ENCODE peak calls at places on chromosomes 11 and 22, in seven cellular contexts. One of them, this sample, is unnamed.
A peak's percentile ranks its signal among the peaks of the same experiment; 100 is the strongest.

GRCh38 chr11:78417175-78417887 is at the start of gene GAB2:
- DNase-seq in aorta: no peak
- DNase-seq in left lung: peak; percentile 53
- DNase-seq in CD4-positive, CD25-positive, alpha-beta regulatory T cell: no peak
- DNase-seq in tibial nerve: no peak
- DNase-seq in neuronal stem cell: no peak
- DNase-seq in prostate gland: no peak
- DNase-seq in this sample: no peak

GRCh38 chr22:37220543-37220968 is 8.3 kb upstream of the SSTR3 start:
- DNase-seq in aorta: no peak
- DNase-seq in left lung: no peak
- DNase-seq in CD4-positive, CD25-positive, alpha-beta regulatory T cell: peak; percentile 68
- DNase-seq in tibial nerve: no peak
- DNase-seq in neuronal stem cell: no peak
- DNase-seq in prostate gland: no peak
- DNase-seq in this sample: no peak

GRCh38 chr11:130246719-130247118 is 68.0 kb downstream of the ZBTB44 start:
- DNase-seq in aorta: no peak
- DNase-seq in left lung: no peak
- DNase-seq in CD4-positive, CD25-positive, alpha-beta regulatory T cell: no peak
- DNase-seq in tibial nerve: no peak
- DNase-seq in neuronal stem cell: no peak
- DNase-seq in prostate gland: no peak
- DNase-seq in this sample: no peak

GRCh38 chr11:19018901-19019300 is 41.6 kb downstream of the MRGPRX2 start:
- DNase-seq in aorta: no peak
- DNase-seq in left lung: no peak
- DNase-seq in CD4-positive, CD25-positive, alpha-beta regulatory T cell: no peak
- DNase-seq in tibial nerve: no peak
- DNase-seq in neuronal stem cell: peak; percentile 12
- DNase-seq in prostate gland: no peak
- DNase-seq in this sample: no peak

GRCh38 chr22:37690407-37690806 is 4.3 kb downstream of the NOL12 start:
- DNase-seq in aorta: no peak
- DNase-seq in left lung: no peak
- DNase-seq in CD4-positive, CD25-positive, alpha-beta regulatory T cell: no peak
- DNase-seq in tibial nerve: no peak
- DNase-seq in neuronal stem cell: no peak
- DNase-seq in prostate gland: no peak
- DNase-seq in this sample: no peak

GRCh38 chr11:115895594-115895993 is 391.4 kb upstream of the CADM1 start:
- DNase-seq in aorta: no peak
- DNase-seq in left lung: no peak
- DNase-seq in CD4-positive, CD25-positive, alpha-beta regulatory T cell: no peak
- DNase-seq in tibial nerve: no peak
- DNase-seq in neuronal stem cell: no peak
- DNase-seq in prostate gland: no peak
- DNase-seq in this sample: no peak

GRCh38 chr11:20566591-20567434 is 32.6 kb upstream of the SLC6A5 start:
- DNase-seq in aorta: peak; percentile 47
- DNase-seq in left lung: no peak
- DNase-seq in CD4-positive, CD25-positive, alpha-beta regulatory T cell: no peak
- DNase-seq in tibial nerve: no peak
- DNase-seq in neuronal stem cell: no peak
- DNase-seq in prostate gland: no peak
- DNase-seq in this sample: no peak

GRCh38 chr22:25890651-25891050 is 148.7 kb downstream of the MYO18B start:
- DNase-seq in aorta: no peak
- DNase-seq in left lung: no peak
- DNase-seq in CD4-positive, CD25-positive, alpha-beta regulatory T cell: no peak
- DNase-seq in tibial nerve: no peak
- DNase-seq in neuronal stem cell: no peak
- DNase-seq in prostate gland: no peak
- DNase-seq in this sample: no peak

GRCh38 chr11:74719011-74719410 is 12.2 kb downstream of the CHRDL2 start:
- DNase-seq in aorta: no peak
- DNase-seq in left lung: no peak
- DNase-seq in CD4-positive, CD25-positive, alpha-beta regulatory T cell: no peak
- DNase-seq in tibial nerve: no peak
- DNase-seq in neuronal stem cell: no peak
- DNase-seq in prostate gland: no peak
- DNase-seq in this sample: no peak

GRCh38 chr22:38305481-38306448 is 11.5 kb downstream of the CSNK1E start:
- DNase-seq in aorta: no peak
- DNase-seq in left lung: no peak
- DNase-seq in CD4-positive, CD25-positive, alpha-beta regulatory T cell: peak; percentile 41
- DNase-seq in tibial nerve: no peak
- DNase-seq in neuronal stem cell: no peak
- DNase-seq in prostate gland: no peak
- DNase-seq in this sample: peak; percentile 25

DNA sequence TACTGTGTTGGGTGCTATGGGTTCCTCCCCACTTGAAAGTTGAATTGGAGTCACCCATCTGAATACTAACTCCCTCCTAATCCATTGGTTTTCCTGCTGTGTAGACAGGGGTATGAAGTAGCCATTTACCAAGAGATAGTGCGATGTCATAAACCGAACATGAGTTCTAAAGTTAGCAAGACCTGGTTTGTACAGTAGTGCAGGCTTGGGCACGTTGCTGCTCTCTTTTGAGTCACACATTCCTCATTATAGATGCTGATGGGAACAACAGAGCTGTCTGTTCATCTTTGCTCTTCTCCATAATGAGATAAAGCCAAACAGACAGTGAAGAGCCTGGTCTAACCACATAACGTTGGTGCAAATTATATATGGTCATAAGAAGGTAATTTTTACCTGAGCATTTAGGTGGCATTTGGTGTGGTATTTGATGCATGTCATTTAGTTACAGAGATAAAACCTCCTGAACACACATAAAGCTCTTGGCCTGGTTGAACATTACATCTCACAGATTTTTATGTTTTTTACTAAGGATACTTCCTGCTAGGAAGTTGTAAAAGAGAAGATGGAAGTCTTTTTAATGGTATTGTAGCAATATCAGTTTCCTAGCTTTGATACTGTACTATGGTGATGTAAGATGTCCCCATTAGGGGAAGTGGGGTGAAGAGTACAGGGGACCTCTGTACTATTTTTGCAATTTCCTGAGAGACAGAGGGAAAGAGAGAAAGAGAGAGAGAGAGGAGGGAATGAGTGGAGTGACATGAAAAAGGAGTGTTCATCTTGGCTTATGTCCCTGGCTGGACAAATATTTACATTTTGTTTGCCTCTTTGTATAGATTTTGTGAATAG is 27.9 kb downstream of the GRAP2 start:
- DNase-seq in aorta: no peak
- DNase-seq in left lung: no peak
- DNase-seq in CD4-positive, CD25-positive, alpha-beta regulatory T cell: no peak
- DNase-seq in tibial nerve: no peak
- DNase-seq in neuronal stem cell: no peak
- DNase-seq in prostate gland: no peak
- DNase-seq in this sample: no peak
- H3K27me3 ChIP-seq in aorta: no peaks in the 10 kb centered on the region
- H3K27me3 ChIP-seq in left lung: peaks cover 22% of the 10 kb centered on the region
- H3K27me3 ChIP-seq in CD4-positive, CD25-positive, alpha-beta regulatory T cell: no peaks in the 10 kb centered on the region
- H3K27me3 ChIP-seq in tibial nerve: peaks cover 6% of the 10 kb centered on the region
- H3K27me3 ChIP-seq in neuronal stem cell: no peaks in the 10 kb centered on the region
- H3K27me3 ChIP-seq in prostate gland: no peaks in the 10 kb centered on the region
- H3K27me3 ChIP-seq in this sample: no peaks in the 10 kb centered on the region

DNA sequence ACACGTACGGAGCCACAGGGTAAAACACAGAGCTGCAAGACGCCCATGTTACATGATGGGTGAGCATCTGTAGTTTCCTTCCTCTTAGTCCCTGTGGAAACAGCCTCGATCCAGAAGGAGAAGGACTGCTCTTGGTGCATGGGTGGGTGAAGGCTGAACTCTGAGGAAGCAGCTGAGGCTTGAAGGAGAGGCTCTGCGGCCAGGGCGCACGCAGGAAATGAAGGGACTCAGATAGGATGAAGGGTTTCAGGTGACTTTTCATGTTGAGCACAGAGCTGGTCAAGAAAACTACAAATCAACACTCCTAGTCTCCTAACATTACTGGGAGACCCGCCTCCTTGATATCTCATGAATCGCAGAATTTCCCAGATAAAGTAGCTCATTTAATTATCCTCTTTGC is 65.7 kb upstream of the ADA2 start:
- DNase-seq in aorta: no peak
- DNase-seq in left lung: no peak
- DNase-seq in CD4-positive, CD25-positive, alpha-beta regulatory T cell: no peak
- DNase-seq in tibial nerve: no peak
- DNase-seq in neuronal stem cell: no peak
- DNase-seq in prostate gland: no peak
- DNase-seq in this sample: no peak
- H3K4me1 ChIP-seq in aorta: no peaks in the 10 kb centered on the region
- H3K4me1 ChIP-seq in left lung: no peaks in the 10 kb centered on the region
- H3K4me1 ChIP-seq in CD4-positive, CD25-positive, alpha-beta regulatory T cell: peaks cover 11% of the 10 kb centered on the region
- H3K4me1 ChIP-seq in tibial nerve: no peaks in the 10 kb centered on the region
- H3K4me1 ChIP-seq in neuronal stem cell: peaks cover 2% of the 10 kb centered on the region
- H3K4me1 ChIP-seq in prostate gland: no peaks in the 10 kb centered on the region
- H3K4me1 ChIP-seq in this sample: peaks cover 9% of the 10 kb centered on the region

GRCh38 chr11:32433249-32434115 is 1.9 kb downstream of the WT1 start:
- DNase-seq in aorta: no peak
- DNase-seq in left lung: no peak
- DNase-seq in CD4-positive, CD25-positive, alpha-beta regulatory T cell: no peak
- DNase-seq in tibial nerve: no peak
- DNase-seq in neuronal stem cell: no peak
- DNase-seq in prostate gland: no peak
- DNase-seq in this sample: no peak

GRCh38 chr11:32435152-32435480 is 223 bp downstream of the WT1 start:
- DNase-seq in aorta: no peak
- DNase-seq in left lung: no peak
- DNase-seq in CD4-positive, CD25-positive, alpha-beta regulatory T cell: no peak
- DNase-seq in tibial nerve: no peak
- DNase-seq in neuronal stem cell: no peak
- DNase-seq in prostate gland: no peak
- DNase-seq in this sample: no peak

GRCh38 chr11:32435511-32435946 is at the start of gene WT1:
- DNase-seq in aorta: no peak
- DNase-seq in left lung: no peak
- DNase-seq in CD4-positive, CD25-positive, alpha-beta regulatory T cell: no peak
- DNase-seq in tibial nerve: no peak
- DNase-seq in neuronal stem cell: no peak
- DNase-seq in prostate gland: no peak
- DNase-seq in this sample: no peak

GRCh38 chr11:32434116-32434386 is 1.3 kb downstream of the WT1 start:
- DNase-seq in aorta: no peak
- DNase-seq in left lung: no peak
- DNase-seq in CD4-positive, CD25-positive, alpha-beta regulatory T cell: no peak
- DNase-seq in tibial nerve: no peak
- DNase-seq in neuronal stem cell: no peak
- DNase-seq in prostate gland: no peak
- DNase-seq in this sample: no peak

DNA sequence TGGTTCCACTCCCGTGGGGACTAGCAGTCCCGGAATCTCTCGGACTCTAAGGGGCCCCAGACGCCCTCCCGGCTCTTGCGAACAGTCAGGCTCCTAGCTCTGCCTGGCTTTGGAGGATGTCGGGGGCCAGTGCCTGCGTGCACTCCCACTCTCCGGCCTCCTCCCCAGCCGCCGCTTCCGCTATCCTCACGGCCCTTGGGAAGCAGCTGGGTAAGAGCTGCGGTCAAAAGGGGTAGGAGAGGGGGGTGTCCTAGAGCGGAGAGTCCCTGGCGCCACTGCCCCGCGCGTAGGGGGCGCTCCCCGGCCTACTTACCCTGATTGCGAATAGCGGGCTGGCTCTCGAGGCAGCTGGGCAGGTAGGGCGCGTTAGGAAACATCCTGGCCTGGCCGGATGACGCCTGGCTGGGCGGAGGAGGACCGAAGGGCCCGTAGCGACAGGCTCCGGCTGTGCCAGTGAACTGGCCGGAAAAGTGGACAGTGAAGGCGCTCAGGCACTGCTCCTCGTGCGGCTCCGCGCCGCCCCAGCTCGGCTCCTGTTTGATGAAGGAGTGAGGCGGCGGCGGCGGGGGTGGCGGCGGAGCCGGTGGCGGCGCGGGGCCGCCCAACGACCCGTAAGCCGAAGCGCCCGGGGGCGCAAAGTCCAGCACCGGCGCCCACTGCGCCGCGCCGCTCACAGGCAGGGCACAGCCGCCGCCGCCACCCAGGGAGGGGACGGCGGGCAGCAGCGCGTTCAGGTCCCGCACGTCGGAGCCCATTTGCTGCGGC is 770 bp downstream of the WT1 start:
- DNase-seq in aorta: no peak
- DNase-seq in left lung: no peak
- DNase-seq in CD4-positive, CD25-positive, alpha-beta regulatory T cell: no peak
- DNase-seq in tibial nerve: no peak
- DNase-seq in neuronal stem cell: no peak
- DNase-seq in prostate gland: no peak
- DNase-seq in this sample: no peak
- H3K4me3 ChIP-seq in aorta: no peak overlapping the region
- H3K4me3 ChIP-seq in left lung: peak overlapping the region; percentile 15
- H3K4me3 ChIP-seq in CD4-positive, CD25-positive, alpha-beta regulatory T cell: no peak overlapping the region
- H3K4me3 ChIP-seq in tibial nerve: peak overlapping the region; percentile 10
- H3K4me3 ChIP-seq in neuronal stem cell: no peak overlapping the region
- H3K4me3 ChIP-seq in prostate gland: peak overlapping the region; percentile 18
- H3K4me3 ChIP-seq in this sample: no peak overlapping the region

GRCh38 chr22:41910050-41910598 is 4.8 kb downstream of the SHISA8 start:
- DNase-seq in aorta: no peak
- DNase-seq in left lung: no peak
- DNase-seq in CD4-positive, CD25-positive, alpha-beta regulatory T cell: no peak
- DNase-seq in tibial nerve: no peak
- DNase-seq in neuronal stem cell: no peak
- DNase-seq in prostate gland: no peak
- DNase-seq in this sample: no peak

GRCh38 chr22:41911292-41911611 is 3.6 kb downstream of the SHISA8 start:
- DNase-seq in aorta: no peak
- DNase-seq in left lung: no peak
- DNase-seq in CD4-positive, CD25-positive, alpha-beta regulatory T cell: no peak
- DNase-seq in tibial nerve: no peak
- DNase-seq in neuronal stem cell: no peak
- DNase-seq in prostate gland: no peak
- DNase-seq in this sample: no peak

GRCh38 chr22:41912338-41913039 is 2.4 kb downstream of the SHISA8 start:
- DNase-seq in aorta: no peak
- DNase-seq in left lung: no peak
- DNase-seq in CD4-positive, CD25-positive, alpha-beta regulatory T cell: no peak
- DNase-seq in tibial nerve: no peak
- DNase-seq in neuronal stem cell: no peak
- DNase-seq in prostate gland: no peak
- DNase-seq in this sample: no peak

GRCh38 chr22:41909290-41910049 is 5.4 kb downstream of the SHISA8 start:
- DNase-seq in aorta: no peak
- DNase-seq in left lung: no peak
- DNase-seq in CD4-positive, CD25-positive, alpha-beta regulatory T cell: no peak
- DNase-seq in tibial nerve: no peak
- DNase-seq in neuronal stem cell: no peak
- DNase-seq in prostate gland: no peak
- DNase-seq in this sample: no peak

GRCh38 chr22:41910599-41911291 is 4.1 kb downstream of the SHISA8 start:
- DNase-seq in aorta: no peak
- DNase-seq in left lung: no peak
- DNase-seq in CD4-positive, CD25-positive, alpha-beta regulatory T cell: peak; percentile 33
- DNase-seq in tibial nerve: no peak
- DNase-seq in neuronal stem cell: no peak
- DNase-seq in prostate gland: peak; percentile 27
- DNase-seq in this sample: no peak
- H3K27me3 ChIP-seq in aorta: no peaks in the 10 kb centered on the region
- H3K27me3 ChIP-seq in left lung: peaks cover 63% of the 10 kb centered on the region
- H3K27me3 ChIP-seq in CD4-positive, CD25-positive, alpha-beta regulatory T cell: peaks cover 14% of the 10 kb centered on the region
- H3K27me3 ChIP-seq in tibial nerve: peaks cover 53% of the 10 kb centered on the region
- H3K27me3 ChIP-seq in neuronal stem cell: peaks cover 60% of the 10 kb centered on the region
- H3K27me3 ChIP-seq in prostate gland: peaks cover 23% of the 10 kb centered on the region
- H3K27me3 ChIP-seq in this sample: peaks cover 51% of the 10 kb centered on the region